ENCODE peak calls at places on chromosomes 13 and 19, in nine cellular contexts. V is spleen, S is AG04450, B is fibroblast of pulmonary artery, F is thoracic aorta, R is heart left ventricle, U is astrocyte, C is adrenal gland, K is mesendoderm. D is an unnamed sample.

GRCh38 chr13:87084192-87084591 is 587.0 kb upstream of the SLITRK5 start:
- DNase-seq in S (no peak), B (no peak), R (no peak), U (no peak), C (no peak), K (peak), F (no peak), V (no peak), D (no peak)

GRCh38 chr13:56700324-56700723 is 440.4 kb upstream of the PRR20A start:
- DNase-seq in V (no peak), S (no peak), B (peak), C (no peak), U (no peak), K (no peak), F (no peak), R (no peak), D (no peak)

GRCh38 chr19:50332014-50332263 is 2.8 kb upstream of the KCNC3 start:
- DNase-seq in K (no peak), V (peak), F (no peak), S (no peak), C (no peak), U (no peak), B (no peak), R (no peak), D (no peak)

GRCh38 chr13:110334256-110334655 is 27.2 kb downstream of the COL4A2 start:
- DNase-seq in S (no peak), U (peak), F (no peak), K (no peak), B (no peak), C (no peak), V (no peak), R (no peak), D (no peak)

GRCh38 chr13:78022164-78022877 is 103.7 kb upstream of the EDNRB start:
- DNase-seq in R (peak), U (peak), B (peak), F (no peak), S (peak), K (peak), C (peak), V (peak), D (peak)

GRCh38 chr13:31043891-31044657 is 111.6 kb downstream of the TEX26 start:
- DNase-seq in C (peak), U (peak), S (peak), B (peak), F (peak), K (peak), V (peak), R (peak), D (peak)

GRCh38 chr19:45492627-45493470 is 4.0 kb downstream of the RTN2 start:
- DNase-seq in U (peak), C (peak), B (peak), V (no peak), S (no peak), F (no peak), R (peak), K (peak), D (no peak)

GRCh38 chr19:28372800-28373199 is 840.2 kb downstream of the UQCRFS1 start:
- DNase-seq in U (no peak), K (no peak), S (no peak), C (no peak), V (no peak), F (no peak), R (no peak), B (no peak), D (no peak)

GRCh38 chr19:17933414-17934129 is 757 bp downstream of the CCDC124 start:
- DNase-seq in K (no peak), B (peak), C (no peak), F (no peak), U (peak), S (no peak), R (no peak), V (no peak), D (no peak)

GRCh38 chr13:30798776-30799625 is 63.7 kb downstream of the ALOX5AP start:
- DNase-seq in C (no peak), F (no peak), V (no peak), S (no peak), K (peak), B (no peak), U (peak), R (no peak), D (no peak)

GRCh38 chr19:50181121-50181520 is 18.0 kb upstream of the IZUMO2 start:
- DNase-seq in F (no peak), K (no peak), S (no peak), R (no peak), C (no peak), U (no peak), V (no peak), B (no peak), D (no peak)

GRCh38 chr13:111203742-111204386 is 88.8 kb downstream of the ARHGEF7 start:
- DNase-seq in S (no peak), V (no peak), K (no peak), F (no peak), B (no peak), R (no peak), C (no peak), U (no peak), D (no peak)

GRCh38 chr13:42454749-42455148 is 119.2 kb upstream of the TNFSF11 start:
- DNase-seq in B (no peak), U (no peak), R (no peak), C (no peak), K (no peak), V (no peak), F (no peak), S (no peak), D (no peak)

GRCh38 chr19:39152066-39152465 is 26.5 kb downstream of the PAK4 start:
- DNase-seq in U (no peak), K (no peak), C (no peak), R (no peak), F (no peak), S (no peak), B (no peak), V (no peak), D (no peak)

GRCh38 chr19:56111601-56112312 is 9.3 kb downstream of the ZNF787 start:
- DNase-seq in C (peak), S (no peak), K (no peak), R (peak), V (peak), F (no peak), U (no peak), B (no peak), D (peak)

GRCh38 chr13:35833031-35833430 is 298.2 kb downstream of the DCLK1 start:
- DNase-seq in B (no peak), R (no peak), S (no peak), C (no peak), V (no peak), U (no peak), K (no peak), F (no peak), D (no peak)

GRCh38 chr13:98947925-98948324 is 29.9 kb downstream of the DOCK9 start:
- DNase-seq in S (no peak), V (no peak), F (no peak), U (no peak), C (no peak), K (peak), B (peak), R (no peak), D (no peak)

GRCh38 chr19:3932931-3933810 is at the start of gene NMRK2:
- DNase-seq in F (no peak), S (no peak), B (no peak), R (peak), K (peak), C (peak), V (no peak), U (no peak), D (no peak)

GRCh38 chr19:18131841-18132596 is 20.9 kb upstream of the PIK3R2 start:
- DNase-seq in F (no peak), V (no peak), U (no peak), R (no peak), S (no peak), K (no peak), C (no peak), B (no peak), D (no peak)

GRCh38 chr13:66574606-66575005 is 655.5 kb downstream of the PCDH9 start:
- DNase-seq in U (peak), F (no peak), C (no peak), B (peak), R (no peak), V (no peak), S (no peak), K (no peak), D (no peak)

GRCh38 chr19:1884291-1884718 is 991 bp downstream of the ABHD17A start:
- DNase-seq in V (no peak), U (no peak), B (no peak), F (no peak), S (no peak), K (no peak), R (no peak), C (no peak), D (no peak)

GRCh38 chr19:42989851-42990250 is 36.4 kb downstream of the PSG11 start:
- DNase-seq in U (peak), R (no peak), B (no peak), V (no peak), K (no peak), F (no peak), C (no peak), S (no peak), D (no peak)

DNA sequence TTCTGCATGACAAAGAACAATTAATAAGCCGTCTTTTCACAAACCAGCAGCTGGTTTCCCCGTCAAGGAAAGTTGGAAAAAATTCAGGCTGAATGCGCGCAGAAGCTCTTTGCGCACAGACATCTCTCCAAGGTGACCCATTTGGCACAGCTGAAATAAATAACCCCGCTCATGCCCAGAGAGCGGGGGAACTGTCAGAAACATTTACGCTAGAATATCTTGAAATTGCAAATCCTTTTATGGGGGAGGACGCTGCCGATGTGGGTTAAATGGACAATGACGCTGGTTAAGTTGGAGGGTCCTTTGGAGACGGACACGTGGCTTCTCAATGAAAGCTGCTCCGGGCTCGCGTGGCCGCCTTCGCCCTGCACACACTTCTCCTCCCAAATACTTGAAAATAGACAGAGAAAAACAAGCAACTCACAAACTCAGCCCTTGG is 30.6 kb downstream of the GSX1 start:
- DNase-seq in V (no peak), U (peak), F (no peak), S (no peak), R (no peak), K (no peak), C (no peak), B (peak), D (no peak)
- H3K4me3 ChIP-seq in V (no peak), U (no peak), F (no peak), S (no peak), R (no peak), K (no peak), C (no peak), B (no peak), D (no peak)

GRCh38 chr13:48527955-48528354 is 4.9 kb downstream of the RCBTB2 start:
- DNase-seq in R (no peak), B (no peak), U (no peak), C (no peak), K (no peak), F (no peak), S (no peak), V (no peak), D (no peak)
- H3K4me3 ChIP-seq in R (peak), B (no peak), U (no peak), C (no peak), K (no peak), F (peak), S (no peak), V (no peak), D (no peak)

GRCh38 chr13:48429036-48429435 is 16.1 kb upstream of the LPAR6 start:
- DNase-seq in K (no peak), F (no peak), C (no peak), B (no peak), U (no peak), R (no peak), V (no peak), S (no peak), D (no peak)

GRCh38 chr13:48431987-48432615 is 19.2 kb upstream of the LPAR6 start:
- DNase-seq in K (no peak), V (no peak), R (no peak), S (no peak), U (peak), F (no peak), B (peak), C (no peak), D (no peak)

GRCh38 chr13:48429886-48430285 is 17.0 kb upstream of the LPAR6 start:
- DNase-seq in S (no peak), V (no peak), B (no peak), C (no peak), K (no peak), R (no peak), U (no peak), F (no peak), D (no peak)

GRCh38 chr13:48434203-48434602 is 21.3 kb upstream of the LPAR6 start:
- DNase-seq in F (no peak), B (no peak), R (no peak), V (no peak), U (no peak), K (no peak), C (no peak), S (no peak), D (no peak)

GRCh38 chr13:48431431-48431830 is 18.5 kb upstream of the LPAR6 start:
- DNase-seq in K (no peak), V (no peak), R (no peak), S (no peak), C (no peak), U (peak), F (no peak), B (no peak), D (no peak)
- H3K4me3 ChIP-seq in K (no peak), V (no peak), R (no peak), S (no peak), C (no peak), U (no peak), F (no peak), B (no peak), D (no peak)

DNA sequence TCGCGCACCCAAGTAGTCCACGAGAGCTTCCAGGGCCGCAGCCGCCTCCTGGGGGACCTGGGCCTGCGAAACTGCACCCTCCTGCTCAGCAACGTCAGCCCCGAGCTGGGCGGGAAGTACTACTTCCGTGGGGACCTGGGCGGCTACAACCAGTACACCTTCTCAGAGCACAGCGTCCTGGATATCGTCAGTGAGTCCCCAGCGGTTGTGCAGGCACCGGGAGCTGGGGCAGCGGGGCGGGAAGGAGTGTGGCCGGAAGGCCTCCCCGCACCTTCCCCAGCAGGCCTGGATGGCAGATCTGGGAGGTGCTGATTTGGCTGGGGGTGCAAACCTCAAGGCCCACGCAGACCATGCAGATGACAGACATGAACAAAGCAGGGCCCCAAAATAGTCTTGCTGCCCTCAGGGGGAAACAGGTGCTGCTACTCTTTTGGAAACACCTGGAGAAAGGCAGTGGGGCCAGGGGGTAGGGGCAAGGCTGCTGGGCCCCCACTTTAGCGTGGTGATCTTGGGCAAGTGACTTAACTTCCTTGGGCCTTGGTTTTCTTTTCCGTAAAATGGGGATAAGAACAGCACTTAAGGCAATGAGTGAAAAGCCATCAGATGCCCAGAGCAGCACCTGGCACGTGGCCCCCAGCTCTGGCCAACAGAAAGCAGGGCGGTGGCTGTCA is 4.0 kb downstream of the MAG start:
- DNase-seq in B (no peak), F (no peak), K (no peak), R (no peak), S (no peak), V (peak), U (no peak), C (no peak), D (no peak)
- H3K4me3 ChIP-seq in B (no peak), F (no peak), K (no peak), R (no peak), S (no peak), V (no peak), U (no peak), C (no peak), D (no peak)

DNA sequence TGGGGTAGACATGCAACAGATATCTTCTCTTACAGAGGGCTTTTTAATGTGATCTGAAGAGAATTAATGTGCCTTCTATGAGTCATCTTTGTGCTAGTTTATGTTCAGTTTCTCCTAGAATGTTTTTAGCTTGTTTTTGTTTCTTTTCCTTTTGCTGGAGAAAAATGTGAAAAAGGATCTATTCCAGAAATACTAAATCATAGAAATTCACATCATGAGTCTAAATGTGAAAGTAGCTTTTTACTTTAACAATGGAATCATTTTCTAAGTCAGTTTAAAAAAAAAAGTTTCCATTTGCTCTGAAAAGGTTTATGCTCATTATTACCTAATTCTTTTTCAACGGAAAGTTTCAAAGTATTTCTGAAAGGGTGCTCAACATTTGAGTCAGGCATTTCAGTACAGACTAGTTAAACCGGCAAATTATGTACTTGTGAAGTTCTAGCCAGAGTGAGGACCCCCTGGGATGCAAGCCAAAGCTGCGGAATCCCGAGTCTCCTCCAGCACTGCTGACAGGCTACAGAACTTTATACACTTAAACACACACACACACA is 72.9 kb downstream of the SPATA13 start:
- DNase-seq in K (peak), B (peak), V (no peak), C (no peak), S (peak), R (no peak), F (no peak), U (peak), D (no peak)
- H3K4me3 ChIP-seq in K (no peak), B (peak), V (no peak), C (peak), S (peak), R (no peak), F (peak), U (peak), D (no peak)

GRCh38 chr13:76965759-76966421 is 17.6 kb downstream of the ACOD1 start:
- DNase-seq in F (no peak), C (peak), V (no peak), K (no peak), B (peak), R (peak), U (peak), S (peak), D (peak)

GRCh38 chr13:76967031-76967430 is 18.7 kb downstream of the ACOD1 start:
- DNase-seq in R (no peak), K (no peak), V (no peak), S (no peak), C (no peak), B (no peak), F (no peak), U (no peak), D (no peak)

GRCh38 chr13:76969488-76970365 is 21.4 kb downstream of the ACOD1 start:
- DNase-seq in V (no peak), K (no peak), U (no peak), C (no peak), B (no peak), S (no peak), R (no peak), F (no peak), D (no peak)

GRCh38 chr13:76971215-76971614 is 20.7 kb upstream of the CLN5 start:
- DNase-seq in K (no peak), S (no peak), V (no peak), B (no peak), F (no peak), R (no peak), U (no peak), C (no peak), D (no peak)

GRCh38 chr13:76968041-76968440 is 19.7 kb downstream of the ACOD1 start:
- DNase-seq in K (peak), U (no peak), R (no peak), S (no peak), B (no peak), C (no peak), F (no peak), V (no peak), D (no peak)
- H3K4me3 ChIP-seq in K (no peak), U (no peak), R (no peak), S (no peak), B (no peak), C (no peak), F (no peak), V (no peak), D (no peak)

GRCh38 chr19:13005253-13005652 is 10.0 kb downstream of the NFIX start:
- DNase-seq in U (no peak), S (no peak), B (no peak), K (no peak), F (no peak), C (no peak), V (no peak), R (no peak), D (no peak)
- H3K4me3 ChIP-seq in U (no peak), S (no peak), B (no peak), K (no peak), F (no peak), C (no peak), V (no peak), R (no peak), D (no peak)

DNA sequence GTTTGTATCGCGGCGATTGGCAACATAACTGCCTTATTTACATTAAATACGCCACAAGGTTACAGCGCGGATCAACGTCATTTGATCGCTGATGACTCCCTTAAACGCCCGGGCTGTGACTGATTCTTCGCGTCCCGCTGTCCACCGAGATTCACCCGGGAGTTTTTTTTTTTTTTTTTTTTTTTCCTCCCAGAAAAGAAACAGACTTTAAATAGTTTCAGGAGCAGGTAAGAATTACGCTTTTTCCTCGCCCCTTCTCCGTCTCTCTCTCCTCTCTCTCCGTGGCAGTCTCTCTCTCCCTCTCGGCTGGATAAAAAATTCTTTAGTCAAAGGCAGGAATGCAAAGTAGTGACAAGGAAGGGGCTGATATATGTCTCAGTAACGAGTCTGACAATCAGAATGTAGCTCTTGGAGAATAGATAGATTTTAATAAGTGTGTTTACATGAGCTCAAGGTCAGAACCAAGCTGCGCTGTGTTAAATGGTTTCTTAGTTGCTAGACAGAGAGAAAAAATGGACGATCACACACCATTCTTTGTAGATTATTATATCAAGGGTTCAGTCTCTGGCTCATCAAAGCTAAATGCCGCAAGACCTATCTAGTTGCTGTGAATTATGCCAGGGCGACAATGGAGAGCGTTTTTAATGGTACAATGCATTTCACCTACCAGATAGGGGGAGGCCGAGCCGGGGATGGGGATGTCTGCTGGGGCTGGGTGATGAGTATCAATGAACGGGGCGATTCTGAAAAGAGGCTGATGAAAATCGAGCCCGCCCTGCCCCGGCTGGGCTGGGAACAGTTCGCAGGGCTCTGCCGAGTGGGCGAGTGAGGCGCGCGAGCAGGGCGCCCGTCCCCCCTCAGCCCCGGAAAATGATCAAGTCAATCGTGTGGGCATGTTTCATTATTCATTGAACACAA is 147.2 kb upstream of the ZNF536 start:
- DNase-seq in R (no peak), C (peak), K (peak), U (no peak), V (no peak), S (no peak), F (no peak), B (no peak), D (no peak)
- H3K4me3 ChIP-seq in R (peak), C (peak), K (no peak), U (no peak), V (peak), S (no peak), F (peak), B (no peak), D (peak)

D was measured in stomach.